ENCODE peak calls at places on chromosomes 2 and 18, in nine cellular contexts. S is tibial nerve, F is endothelial cell of umbilical vein, X is gastrocnemius medialis, U is A549, Y is transverse colon, C is adrenal gland, H is suprapubic skin, G is stomach. B is an unnamed sample.

GRCh38 chr2:212052412-212053159 is 486.0 kb downstream of the ERBB4 start:
- DNase-seq in S (no peak), F (peak), X (no peak), U (no peak), Y (no peak), C (no peak), H (no peak), G (no peak), B (no peak)

GRCh38 chr2:200259577-200259957 is 46.9 kb upstream of the SPATS2L start:
- DNase-seq in S (no peak), F (no peak), X (no peak), U (no peak), Y (no peak), C (no peak), H (no peak), G (no peak), B (no peak)

GRCh38 chr18:46832856-46833255 is 76.0 kb upstream of the ST8SIA5 start:
- DNase-seq in S (no peak), F (no peak), X (no peak), U (no peak), Y (no peak), C (no peak), H (no peak), G (peak), B (no peak)

GRCh38 chr18:56962322-56962721 is 184.6 kb upstream of the BOD1L2 start:
- DNase-seq in S (no peak), F (no peak), X (no peak), U (no peak), Y (no peak), C (no peak), H (no peak), G (no peak), B (no peak)

GRCh38 chr2:235501663-235502009 is 7.8 kb downstream of the AGAP1 start:
- DNase-seq in S (no peak), F (peak), X (no peak), U (no peak), Y (no peak), C (no peak), H (no peak), G (no peak), B (no peak)

GRCh38 chr2:215904101-215904500 is 109.2 kb downstream of the MREG start:
- DNase-seq in S (no peak), F (peak), X (no peak), U (peak), Y (no peak), C (no peak), H (no peak), G (no peak), B (no peak)

GRCh38 chr2:189933911-189934399 is 128.6 kb downstream of the MSTN start:
- DNase-seq in S (no peak), F (peak), X (no peak), U (peak), Y (no peak), C (no peak), H (no peak), G (no peak), B (no peak)

GRCh38 chr2:190838492-190838910 is 42.1 kb upstream of the GLS start:
- DNase-seq in S (no peak), F (no peak), X (no peak), U (peak), Y (no peak), C (peak), H (no peak), G (no peak), B (no peak)

GRCh38 chr2:2742745-2743144 is 411.7 kb upstream of the MYT1L start:
- DNase-seq in S (no peak), F (no peak), X (no peak), U (no peak), Y (no peak), C (no peak), H (no peak), G (no peak), B (no peak)

GRCh38 chr18:28003451-28003850 is 173.5 kb downstream of the CDH2 start:
- DNase-seq in S (no peak), F (peak), X (no peak), U (no peak), Y (no peak), C (peak), H (no peak), G (no peak), B (no peak)

GRCh38 chr2:237551071-237551574 is 15.3 kb upstream of the PRLH start:
- DNase-seq in S (no peak), F (no peak), X (no peak), U (no peak), Y (no peak), C (no peak), H (no peak), G (no peak), B (no peak)

GRCh38 chr2:138059967-138060635 is 95.8 kb downstream of the HNMT start:
- DNase-seq in S (peak), F (peak), X (no peak), U (peak), Y (no peak), C (peak), H (no peak), G (peak), B (peak)

GRCh38 chr18:45670281-45670962 is 53.6 kb upstream of the SLC14A1 start:
- DNase-seq in S (peak), F (peak), X (no peak), U (no peak), Y (no peak), C (peak), H (no peak), G (no peak), B (no peak)

GRCh38 chr18:68466714-68467113 is 248.2 kb downstream of the TMX3 start:
- DNase-seq in S (no peak), F (no peak), X (no peak), U (no peak), Y (no peak), C (no peak), H (no peak), G (no peak), B (no peak)

GRCh38 chr2:234771985-234772774 is 179.6 kb upstream of the SH3BP4 start:
- DNase-seq in S (no peak), F (no peak), X (no peak), U (no peak), Y (no peak), C (no peak), H (no peak), G (no peak), B (no peak)

GRCh38 chr18:48879008-48879431 is 71.7 kb downstream of the SMAD7 start:
- DNase-seq in S (no peak), F (no peak), X (no peak), U (no peak), Y (no peak), C (no peak), H (no peak), G (peak), B (peak)

GRCh38 chr2:48471048-48471474 is 58.9 kb upstream of the STON1 start:
- DNase-seq in S (peak), F (peak), X (no peak), U (peak), Y (no peak), C (peak), H (no peak), G (no peak), B (no peak)

GRCh38 chr2:74002515-74003391 is 18.0 kb downstream of the TET3 start:
- DNase-seq in S (peak), F (peak), X (peak), U (peak), Y (peak), C (peak), H (no peak), G (peak), B (peak)
- TF ChIP-seq POLR2A in S (peak), F (no peak), X (peak), U (no peak), Y (no peak), C (peak), H (no peak), G (no peak), B (peak)

GRCh38 chr2:9375857-9376428 is 47.4 kb downstream of the ITGB1BP1 start:
- DNase-seq in S (no peak), F (no peak), X (no peak), U (no peak), Y (no peak), C (no peak), H (no peak), G (no peak), B (no peak)
- H3K27ac ChIP-seq in S (peak), F (no peak), X (no peak), U (no peak), Y (no peak), C (no peak), H (no peak), G (no peak), B (no peak)

GRCh38 chr18:13218376-13219011 is at the start of gene LDLRAD4:
- DNase-seq in S (no peak), F (peak), X (no peak), U (no peak), Y (peak), C (peak), H (no peak), G (peak), B (peak)

GRCh38 chr18:13216732-13217465 is 1.7 kb upstream of the LDLRAD4 start:
- DNase-seq in S (no peak), F (peak), X (no peak), U (no peak), Y (peak), C (peak), H (no peak), G (peak), B (peak)

GRCh38 chr18:13217466-13217961 is 1.0 kb upstream of the LDLRAD4 start:
- DNase-seq in S (no peak), F (peak), X (peak), U (peak), Y (peak), C (peak), H (no peak), G (peak), B (peak)

GRCh38 chr18:13217971-13218375 is 587 bp upstream of the LDLRAD4 start:
- DNase-seq in S (no peak), F (peak), X (no peak), U (no peak), Y (peak), C (peak), H (no peak), G (no peak), B (peak)

GRCh38 chr18:13216092-13216582 is 2.4 kb upstream of the LDLRAD4 start:
- DNase-seq in S (no peak), F (peak), X (peak), U (peak), Y (peak), C (peak), H (no peak), G (peak), B (peak)
- TF ChIP-seq CTCF in S (peak), F (peak), X (peak), U (peak), Y (peak), C (peak), H (peak), G (peak), B (peak)

DNA sequence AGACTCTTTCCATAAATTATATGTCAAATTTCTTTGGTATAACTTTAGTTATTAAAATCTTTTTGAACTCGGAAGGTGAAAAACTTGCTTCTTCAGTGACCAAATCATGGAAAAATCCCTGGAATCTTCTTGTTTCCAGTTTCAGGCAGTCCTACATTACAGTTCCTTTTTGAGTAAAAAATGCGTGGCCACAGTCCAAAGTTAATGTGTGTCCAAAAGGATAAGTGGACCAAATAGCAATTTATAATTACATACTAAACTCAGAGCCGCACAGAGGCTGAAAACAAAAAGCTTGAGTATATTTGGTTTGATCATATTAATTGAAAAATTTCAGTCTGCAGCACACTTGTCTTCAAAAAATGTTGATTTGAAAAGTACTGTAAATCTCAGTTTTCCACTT is 28.4 kb upstream of the DYNC2LI1 start:
- DNase-seq in S (no peak), F (peak), X (no peak), U (no peak), Y (no peak), C (no peak), H (no peak), G (no peak), B (no peak)
- TF ChIP-seq POLR2A in S (no peak), F (no peak), X (no peak), U (no peak), Y (no peak), C (no peak), H (no peak), G (no peak), B (no peak)

GRCh38 chr2:160257015-160257741 is 57.1 kb upstream of the ITGB6 start:
- DNase-seq in S (no peak), F (no peak), X (no peak), U (peak), Y (peak), C (no peak), H (no peak), G (no peak), B (no peak)
- H3K27ac ChIP-seq in S (no peak), F (no peak), X (no peak), U (peak), Y (no peak), C (no peak), H (peak), G (no peak), B (no peak)

GRCh38 chr2:197909377-197909776 is 105.0 kb downstream of the PLCL1 start:
- DNase-seq in S (no peak), F (peak), X (no peak), U (no peak), Y (no peak), C (no peak), H (no peak), G (no peak), B (no peak)

GRCh38 chr2:197908940-197909339 is 104.5 kb downstream of the PLCL1 start:
- DNase-seq in S (no peak), F (no peak), X (no peak), U (no peak), Y (no peak), C (no peak), H (no peak), G (no peak), B (no peak)

GRCh38 chr2:197908191-197908590 is 103.8 kb downstream of the PLCL1 start:
- DNase-seq in S (no peak), F (no peak), X (no peak), U (no peak), Y (no peak), C (no peak), H (no peak), G (no peak), B (no peak)

GRCh38 chr2:197904446-197904845 is 100.1 kb downstream of the PLCL1 start:
- DNase-seq in S (no peak), F (no peak), X (no peak), U (no peak), Y (no peak), C (no peak), H (no peak), G (no peak), B (no peak)
- TF ChIP-seq CTCF in S (no peak), F (no peak), X (no peak), U (no peak), Y (no peak), C (no peak), H (no peak), G (no peak), B (no peak)

GRCh38 chr2:180655393-180655792 is 325.0 kb upstream of the UBE2E3 start:
- DNase-seq in S (no peak), F (no peak), X (no peak), U (no peak), Y (no peak), C (no peak), H (no peak), G (no peak), B (no peak)

GRCh38 chr2:180655842-180656454 is 324.5 kb upstream of the UBE2E3 start:
- DNase-seq in S (no peak), F (no peak), X (no peak), U (peak), Y (no peak), C (no peak), H (no peak), G (no peak), B (no peak)

GRCh38 chr2:180660207-180660606 is 320.2 kb upstream of the UBE2E3 start:
- DNase-seq in S (no peak), F (no peak), X (no peak), U (no peak), Y (no peak), C (no peak), H (no peak), G (no peak), B (no peak)

GRCh38 chr2:180656455-180656847 is 324.0 kb upstream of the UBE2E3 start:
- DNase-seq in S (no peak), F (no peak), X (no peak), U (peak), Y (no peak), C (no peak), H (no peak), G (no peak), B (no peak)

DNA sequence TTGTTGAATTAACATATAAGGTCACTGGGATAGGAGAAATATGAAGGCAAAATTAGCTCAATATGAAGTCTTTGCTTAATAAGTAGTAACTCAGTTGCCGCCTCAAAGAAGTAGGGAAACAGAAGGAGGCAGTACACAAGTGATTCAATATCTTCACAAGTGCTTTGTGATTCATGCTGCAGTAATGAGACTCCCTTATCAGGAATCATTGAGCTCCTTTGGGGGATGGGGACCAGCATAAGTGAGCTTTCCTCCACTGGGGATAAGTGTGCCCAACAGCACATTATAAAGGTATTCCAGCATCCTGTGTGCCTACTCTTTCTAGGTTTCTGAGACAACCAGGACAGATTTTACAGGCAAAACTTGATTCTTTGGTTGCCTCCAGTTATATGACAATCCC is 323.4 kb upstream of the UBE2E3 start:
- DNase-seq in S (no peak), F (no peak), X (no peak), U (peak), Y (no peak), C (no peak), H (no peak), G (no peak), B (no peak)
- TF ChIP-seq POLR2A in S (no peak), F (no peak), X (no peak), U (no peak), Y (no peak), C (no peak), H (no peak), G (no peak), B (no peak)